ENCODE peak calls at places on chromosome 20, in six cellular contexts. One of them, this sample, is unnamed.
A peak's percentile ranks its signal among the peaks of the same experiment; 100 is the strongest.

GRCh38 chr20:59748555-59749292 is 144.4 kb downstream of the PHACTR3 start:
- DNase-seq in H9: no peak
- DNase-seq in SK-N-SH: no peak
- DNase-seq in mesendoderm: no peak
- DNase-seq in neural progenitor cell: no peak
- DNase-seq in colonic mucosa: no peak
- DNase-seq in this sample: no peak

GRCh38 chr20:313948-314347 is 11.4 kb upstream of the SOX12 start:
- DNase-seq in mesendoderm: no peak
- DNase-seq in colonic mucosa: no peak
- DNase-seq in SK-N-SH: no peak
- DNase-seq in neural progenitor cell: no peak
- DNase-seq in H9: no peak
- DNase-seq in this sample: no peak

GRCh38 chr20:13723015-13723414 is 61.7 kb downstream of the ESF1 start:
- DNase-seq in SK-N-SH: peak; percentile 4
- DNase-seq in mesendoderm: no peak
- DNase-seq in neural progenitor cell: peak; percentile 11
- DNase-seq in H9: no peak
- DNase-seq in colonic mucosa: no peak
- DNase-seq in this sample: no peak

GRCh38 chr20:40868568-40869223 is 159.9 kb upstream of the TOP1 start:
- DNase-seq in colonic mucosa: no peak
- DNase-seq in H9: no peak
- DNase-seq in mesendoderm: no peak
- DNase-seq in SK-N-SH: no peak
- DNase-seq in neural progenitor cell: no peak
- DNase-seq in this sample: no peak

GRCh38 chr20:44637490-44638372 is 13.8 kb downstream of the ADA start:
- DNase-seq in H9: no peak
- DNase-seq in SK-N-SH: no peak
- DNase-seq in mesendoderm: no peak
- DNase-seq in neural progenitor cell: no peak
- DNase-seq in colonic mucosa: no peak
- DNase-seq in this sample: no peak

GRCh38 chr20:44776977-44777376 is 31.3 kb downstream of the KCNK15 start:
- DNase-seq in H9: no peak
- DNase-seq in colonic mucosa: no peak
- DNase-seq in neural progenitor cell: peak; percentile 82
- DNase-seq in mesendoderm: peak; percentile 56
- DNase-seq in SK-N-SH: no peak
- DNase-seq in this sample: peak; percentile 8

GRCh38 chr20:31916724-31917123 is 35.1 kb downstream of the PDRG1 start:
- DNase-seq in SK-N-SH: no peak
- DNase-seq in mesendoderm: no peak
- DNase-seq in colonic mucosa: no peak
- DNase-seq in H9: no peak
- DNase-seq in neural progenitor cell: no peak
- DNase-seq in this sample: no peak

GRCh38 chr20:14259691-14260090 is 77.7 kb downstream of the FLRT3 start:
- DNase-seq in H9: no peak
- DNase-seq in mesendoderm: no peak
- DNase-seq in SK-N-SH: no peak
- DNase-seq in colonic mucosa: no peak
- DNase-seq in neural progenitor cell: peak; percentile 3
- DNase-seq in this sample: no peak

GRCh38 chr20:23551383-23551782 is 16.9 kb downstream of the CST9L start:
- DNase-seq in neural progenitor cell: no peak
- DNase-seq in SK-N-SH: no peak
- DNase-seq in mesendoderm: no peak
- DNase-seq in colonic mucosa: no peak
- DNase-seq in H9: no peak
- DNase-seq in this sample: no peak

GRCh38 chr20:17878912-17879602 is 89.5 kb downstream of the SNX5 start:
- DNase-seq in SK-N-SH: no peak
- DNase-seq in mesendoderm: no peak
- DNase-seq in neural progenitor cell: no peak
- DNase-seq in colonic mucosa: no peak
- DNase-seq in H9: no peak
- DNase-seq in this sample: no peak

GRCh38 chr20:38113401-38114325 is 51.4 kb downstream of the TGM2 start:
- DNase-seq in colonic mucosa: peak; percentile 56
- DNase-seq in SK-N-SH: no peak
- DNase-seq in neural progenitor cell: peak; percentile 72
- DNase-seq in mesendoderm: peak; percentile 88
- DNase-seq in H9: peak; percentile 79
- DNase-seq in this sample: no peak

GRCh38 chr20:23146857-23147256 is 60.7 kb upstream of the CD93 start:
- DNase-seq in colonic mucosa: no peak
- DNase-seq in mesendoderm: no peak
- DNase-seq in H9: no peak
- DNase-seq in SK-N-SH: no peak
- DNase-seq in neural progenitor cell: no peak
- DNase-seq in this sample: no peak

GRCh38 chr20:43916073-43916874 is 1.6 kb downstream of the TOX2 start:
- DNase-seq in H9: no peak
- DNase-seq in mesendoderm: peak; percentile 19
- DNase-seq in colonic mucosa: no peak
- DNase-seq in neural progenitor cell: peak; percentile 41
- DNase-seq in SK-N-SH: peak; percentile 72
- DNase-seq in this sample: no peak

GRCh38 chr20:25676164-25676809 is 20.4 kb downstream of the ZNF337 start:
- DNase-seq in H9: no peak
- DNase-seq in mesendoderm: no peak
- DNase-seq in neural progenitor cell: no peak
- DNase-seq in colonic mucosa: no peak
- DNase-seq in SK-N-SH: no peak
- DNase-seq in this sample: no peak

GRCh38 chr20:44219791-44220190 is 9.2 kb upstream of the OSER1 start:
- DNase-seq in SK-N-SH: no peak
- DNase-seq in mesendoderm: peak; percentile 47
- DNase-seq in neural progenitor cell: no peak
- DNase-seq in H9: no peak
- DNase-seq in colonic mucosa: no peak
- DNase-seq in this sample: no peak

GRCh38 chr20:39676857-39677351 is 714.8 kb downstream of the DHX35 start:
- DNase-seq in colonic mucosa: peak; percentile 20
- DNase-seq in H9: no peak
- DNase-seq in mesendoderm: no peak
- DNase-seq in SK-N-SH: no peak
- DNase-seq in neural progenitor cell: peak; percentile 18
- DNase-seq in this sample: no peak

GRCh38 chr20:1331801-1332453 is 3.0 kb upstream of the SDCBP2 start:
- DNase-seq in H9: no peak
- DNase-seq in neural progenitor cell: no peak
- DNase-seq in mesendoderm: no peak
- DNase-seq in colonic mucosa: peak; percentile 16
- DNase-seq in SK-N-SH: no peak
- DNase-seq in this sample: no peak

GRCh38 chr20:9617940-9618339 is 103.5 kb downstream of the LAMP5 start:
- DNase-seq in colonic mucosa: no peak
- DNase-seq in SK-N-SH: peak; percentile 34
- DNase-seq in mesendoderm: peak; percentile 65
- DNase-seq in neural progenitor cell: peak; percentile 59
- DNase-seq in H9: no peak
- DNase-seq in this sample: peak; percentile 58

GRCh38 chr20:12371955-12372354 is 454.3 kb downstream of the BTBD3 start:
- DNase-seq in colonic mucosa: peak; percentile 22
- DNase-seq in mesendoderm: no peak
- DNase-seq in SK-N-SH: no peak
- DNase-seq in neural progenitor cell: no peak
- DNase-seq in H9: no peak
- DNase-seq in this sample: no peak

GRCh38 chr20:1307171-1307570 is 21.8 kb downstream of the SDCBP2 start:
- DNase-seq in colonic mucosa: no peak
- DNase-seq in mesendoderm: no peak
- DNase-seq in neural progenitor cell: no peak
- DNase-seq in H9: no peak
- DNase-seq in SK-N-SH: no peak
- DNase-seq in this sample: no peak

GRCh38 chr20:51531141-51531710 is 11.3 kb downstream of the NFATC2 start:
- DNase-seq in colonic mucosa: no peak
- DNase-seq in mesendoderm: no peak
- DNase-seq in H9: no peak
- DNase-seq in neural progenitor cell: no peak
- DNase-seq in SK-N-SH: no peak
- DNase-seq in this sample: no peak

GRCh38 chr20:41032243-41032642 is 3.6 kb downstream of the TOP1 start:
- DNase-seq in neural progenitor cell: no peak
- DNase-seq in H9: no peak
- DNase-seq in colonic mucosa: no peak
- DNase-seq in mesendoderm: no peak
- DNase-seq in SK-N-SH: no peak
- DNase-seq in this sample: no peak

GRCh38 chr20:18662279-18662678 is 74.4 kb downstream of the DTD1 start:
- DNase-seq in SK-N-SH: no peak
- DNase-seq in mesendoderm: no peak
- DNase-seq in neural progenitor cell: no peak
- DNase-seq in colonic mucosa: no peak
- DNase-seq in H9: no peak
- DNase-seq in this sample: no peak

GRCh38 chr20:21396045-21396893 is 1.1 kb downstream of the NKX2-4 start:
- DNase-seq in neural progenitor cell: peak; percentile 64
- DNase-seq in mesendoderm: peak; percentile 56
- DNase-seq in SK-N-SH: peak; percentile 68
- DNase-seq in H9: no peak
- DNase-seq in colonic mucosa: no peak
- DNase-seq in this sample: no peak

GRCh38 chr20:2084703-2085102 is 16.9 kb upstream of the STK35 start:
- DNase-seq in H9: no peak
- DNase-seq in SK-N-SH: no peak
- DNase-seq in colonic mucosa: no peak
- DNase-seq in neural progenitor cell: no peak
- DNase-seq in mesendoderm: no peak
- DNase-seq in this sample: peak; percentile 53

GRCh38 chr20:7702141-7702540 is 238.1 kb downstream of the HAO1 start:
- DNase-seq in mesendoderm: no peak
- DNase-seq in neural progenitor cell: no peak
- DNase-seq in H9: no peak
- DNase-seq in colonic mucosa: no peak
- DNase-seq in SK-N-SH: no peak
- DNase-seq in this sample: no peak

GRCh38 chr20:45921618-45922189 is 9.7 kb upstream of the PLTP start:
- DNase-seq in SK-N-SH: no peak
- DNase-seq in mesendoderm: no peak
- DNase-seq in H9: no peak
- DNase-seq in neural progenitor cell: no peak
- DNase-seq in colonic mucosa: no peak
- DNase-seq in this sample: no peak

GRCh38 chr20:45927071-45927878 is 7.2 kb upstream of the PCIF1 start:
- DNase-seq in neural progenitor cell: no peak
- DNase-seq in SK-N-SH: no peak
- DNase-seq in H9: no peak
- DNase-seq in colonic mucosa: no peak
- DNase-seq in mesendoderm: no peak
- DNase-seq in this sample: no peak

GRCh38 chr20:45925821-45926506 is 8.5 kb upstream of the PCIF1 start:
- DNase-seq in colonic mucosa: no peak
- DNase-seq in neural progenitor cell: peak; percentile 42
- DNase-seq in SK-N-SH: no peak
- DNase-seq in H9: no peak
- DNase-seq in mesendoderm: no peak
- DNase-seq in this sample: no peak

GRCh38 chr20:45926731-45927070 is 7.8 kb upstream of the PCIF1 start:
- DNase-seq in colonic mucosa: no peak
- DNase-seq in SK-N-SH: no peak
- DNase-seq in mesendoderm: no peak
- DNase-seq in neural progenitor cell: no peak
- DNase-seq in H9: no peak
- DNase-seq in this sample: no peak

GRCh38 chr20:45924391-45925261 is 9.9 kb upstream of the PCIF1 start:
- DNase-seq in colonic mucosa: peak; percentile 42
- DNase-seq in SK-N-SH: no peak
- DNase-seq in mesendoderm: no peak
- DNase-seq in neural progenitor cell: no peak
- DNase-seq in H9: no peak
- DNase-seq in this sample: no peak
- H3K9ac ChIP-seq in colonic mucosa: no peak overlapping the region
- H3K9ac ChIP-seq in SK-N-SH: no peak overlapping the region
- H3K9ac ChIP-seq in mesendoderm: no peak overlapping the region
- H3K9ac ChIP-seq in neural progenitor cell: no peak overlapping the region
- H3K9ac ChIP-seq in H9: no peak overlapping the region
- H3K9ac ChIP-seq in this sample: peak overlapping the region; percentile 48

GRCh38 chr20:56458227-56458821 is 10.1 kb upstream of the RTF2 start:
- DNase-seq in mesendoderm: no peak
- DNase-seq in neural progenitor cell: no peak
- DNase-seq in H9: no peak
- DNase-seq in colonic mucosa: no peak
- DNase-seq in SK-N-SH: peak; percentile 44
- DNase-seq in this sample: no peak
- H3K9ac ChIP-seq in mesendoderm: no peak overlapping the region
- H3K9ac ChIP-seq in neural progenitor cell: no peak overlapping the region
- H3K9ac ChIP-seq in H9: no peak overlapping the region
- H3K9ac ChIP-seq in colonic mucosa: no peak overlapping the region
- H3K9ac ChIP-seq in SK-N-SH: no peak overlapping the region
- H3K9ac ChIP-seq in this sample: no peak overlapping the region

GRCh38 chr20:4691753-4692152 is 30.0 kb upstream of the PRND start:
- DNase-seq in neural progenitor cell: no peak
- DNase-seq in colonic mucosa: no peak
- DNase-seq in H9: no peak
- DNase-seq in mesendoderm: no peak
- DNase-seq in SK-N-SH: no peak
- DNase-seq in this sample: no peak
- H3K9ac ChIP-seq in neural progenitor cell: no peak overlapping the region
- H3K9ac ChIP-seq in colonic mucosa: no peak overlapping the region
- H3K9ac ChIP-seq in H9: no peak overlapping the region
- H3K9ac ChIP-seq in mesendoderm: no peak overlapping the region
- H3K9ac ChIP-seq in SK-N-SH: no peak overlapping the region
- H3K9ac ChIP-seq in this sample: no peak overlapping the region

GRCh38 chr20:53939554-53940355 is 130.6 kb downstream of the BCAS1 start:
- DNase-seq in mesendoderm: peak; percentile 97
- DNase-seq in H9: peak; percentile 91
- DNase-seq in neural progenitor cell: peak; percentile 93
- DNase-seq in colonic mucosa: peak; percentile 97
- DNase-seq in SK-N-SH: peak; percentile 50
- DNase-seq in this sample: peak; percentile 91

GRCh38 chr20:53941680-53942079 is 128.7 kb downstream of the BCAS1 start:
- DNase-seq in mesendoderm: no peak
- DNase-seq in neural progenitor cell: no peak
- DNase-seq in SK-N-SH: no peak
- DNase-seq in H9: no peak
- DNase-seq in colonic mucosa: no peak
- DNase-seq in this sample: no peak

GRCh38 chr20:53938739-53939138 is 131.7 kb downstream of the BCAS1 start:
- DNase-seq in H9: no peak
- DNase-seq in SK-N-SH: no peak
- DNase-seq in neural progenitor cell: no peak
- DNase-seq in colonic mucosa: no peak
- DNase-seq in mesendoderm: peak; percentile 37
- DNase-seq in this sample: no peak

GRCh38 chr20:53940883-53941546 is 129.4 kb downstream of the BCAS1 start:
- DNase-seq in neural progenitor cell: peak; percentile 51
- DNase-seq in SK-N-SH: no peak
- DNase-seq in mesendoderm: peak; percentile 75
- DNase-seq in colonic mucosa: no peak
- DNase-seq in H9: no peak
- DNase-seq in this sample: no peak

DNA sequence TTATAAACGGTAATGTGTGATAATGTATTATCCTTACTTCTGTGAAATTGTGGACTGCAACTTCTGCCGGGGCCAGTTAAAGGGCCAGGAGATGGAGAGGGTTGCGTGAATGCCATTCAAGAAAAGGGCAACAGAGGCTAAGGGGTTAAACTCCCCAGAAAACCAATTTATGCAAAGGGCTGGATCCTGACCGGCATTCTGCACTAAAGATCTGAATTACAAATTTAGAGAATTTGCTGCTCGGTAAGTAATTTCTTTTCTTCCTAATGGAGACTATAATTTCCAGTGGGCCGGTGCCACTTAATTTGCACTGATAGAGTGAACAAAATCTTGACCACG is 130.1 kb downstream of the BCAS1 start:
- DNase-seq in colonic mucosa: no peak
- DNase-seq in SK-N-SH: no peak
- DNase-seq in H9: no peak
- DNase-seq in neural progenitor cell: no peak
- DNase-seq in mesendoderm: no peak
- DNase-seq in this sample: no peak
- H3K9ac ChIP-seq in colonic mucosa: peak overlapping the region; percentile 20
- H3K9ac ChIP-seq in SK-N-SH: peak overlapping the region; percentile 81
- H3K9ac ChIP-seq in H9: peak overlapping the region; percentile 6
- H3K9ac ChIP-seq in neural progenitor cell: no peak overlapping the region
- H3K9ac ChIP-seq in mesendoderm: peak overlapping the region; percentile 44
- H3K9ac ChIP-seq in this sample: peak overlapping the region; percentile 42

This sample was measured in SK-N-MC.